ENCODE peak calls at places on chromosomes 16 and 17, in six cellular contexts. One of them, this sample, is unnamed.

GRCh38 chr17:52227926-52228325 is 69.4 kb upstream of the CA10 start:
- DNase-seq in A549: no peak
- DNase-seq in GM12878: no peak
- DNase-seq in SK-N-SH: no peak
- DNase-seq in HepG2: no peak
- DNase-seq in H1: no peak
- DNase-seq in this sample: no peak

GRCh38 chr17:64472564-64472963 is 23.6 kb downstream of the MILR1 start:
- DNase-seq in A549: no peak
- DNase-seq in GM12878: no peak
- DNase-seq in SK-N-SH: no peak
- DNase-seq in HepG2: no peak
- DNase-seq in H1: no peak
- DNase-seq in this sample: no peak

GRCh38 chr17:42421479-42422332 is 1.4 kb downstream of the CAVIN1 start:
- DNase-seq in A549: no peak
- DNase-seq in GM12878: no peak
- DNase-seq in SK-N-SH: peak; percentile 61
- DNase-seq in HepG2: no peak
- DNase-seq in H1: no peak
- DNase-seq in this sample: peak; percentile 83

GRCh38 chr16:11613381-11614303 is 26.9 kb upstream of the LITAF start:
- DNase-seq in A549: no peak
- DNase-seq in GM12878: no peak
- DNase-seq in SK-N-SH: no peak
- DNase-seq in HepG2: peak; percentile 88
- DNase-seq in H1: no peak
- DNase-seq in this sample: peak; percentile 65

GRCh38 chr17:46847204-46848191 is 3.9 kb upstream of the WNT9B start:
- DNase-seq in A549: no peak
- DNase-seq in GM12878: no peak
- DNase-seq in SK-N-SH: no peak
- DNase-seq in HepG2: peak; percentile 35
- DNase-seq in H1: no peak
- DNase-seq in this sample: no peak

GRCh38 chr17:4536742-4537411 is 18.3 kb downstream of the MYBBP1A start:
- DNase-seq in A549: no peak
- DNase-seq in GM12878: no peak
- DNase-seq in SK-N-SH: no peak
- DNase-seq in HepG2: no peak
- DNase-seq in H1: no peak
- DNase-seq in this sample: no peak

GRCh38 chr16:73064996-73065349 is 17.0 kb upstream of the ZFHX3 start:
- DNase-seq in A549: no peak
- DNase-seq in GM12878: no peak
- DNase-seq in SK-N-SH: no peak
- DNase-seq in HepG2: no peak
- DNase-seq in H1: no peak
- DNase-seq in this sample: no peak

GRCh38 chr16:57736419-57737281 is 1.1 kb downstream of the KATNB1 start:
- DNase-seq in A549: peak; percentile 75
- DNase-seq in GM12878: no peak
- DNase-seq in SK-N-SH: peak; percentile 62
- DNase-seq in HepG2: peak; percentile 86
- DNase-seq in H1: no peak
- DNase-seq in this sample: peak; percentile 54

GRCh38 chr17:77400445-77400870 is 259.7 kb downstream of the SEC14L1 start:
- DNase-seq in A549: no peak
- DNase-seq in GM12878: no peak
- DNase-seq in SK-N-SH: peak; percentile 95
- DNase-seq in HepG2: no peak
- DNase-seq in H1: no peak
- DNase-seq in this sample: peak; percentile 55

GRCh38 chr17:79538291-79538690 is 72.6 kb downstream of the RBFOX3 start:
- DNase-seq in A549: no peak
- DNase-seq in GM12878: no peak
- DNase-seq in SK-N-SH: no peak
- DNase-seq in HepG2: no peak
- DNase-seq in H1: no peak
- DNase-seq in this sample: no peak

GRCh38 chr17:9217151-9218067 is 196.1 kb downstream of the NTN1 start:
- DNase-seq in A549: no peak
- DNase-seq in GM12878: no peak
- DNase-seq in SK-N-SH: peak; percentile 63
- DNase-seq in HepG2: peak; percentile 18
- DNase-seq in H1: no peak
- DNase-seq in this sample: no peak

GRCh38 chr16:64172191-64172590 is 949.7 kb downstream of the CDH11 start:
- DNase-seq in A549: no peak
- DNase-seq in GM12878: no peak
- DNase-seq in SK-N-SH: no peak
- DNase-seq in HepG2: no peak
- DNase-seq in H1: no peak
- DNase-seq in this sample: no peak

GRCh38 chr16:86653289-86654006 is 75.1 kb downstream of the FOXL1 start:
- DNase-seq in A549: no peak
- DNase-seq in GM12878: no peak
- DNase-seq in SK-N-SH: no peak
- DNase-seq in HepG2: no peak
- DNase-seq in H1: no peak
- DNase-seq in this sample: no peak

GRCh38 chr16:78237346-78237745 is 137.9 kb downstream of the WWOX start:
- DNase-seq in A549: no peak
- DNase-seq in GM12878: no peak
- DNase-seq in SK-N-SH: no peak
- DNase-seq in HepG2: no peak
- DNase-seq in H1: peak; percentile 16
- DNase-seq in this sample: no peak

GRCh38 chr17:45411348-45412105 is 21.1 kb downstream of the ARHGAP27 start:
- DNase-seq in A549: no peak
- DNase-seq in GM12878: no peak
- DNase-seq in SK-N-SH: no peak
- DNase-seq in HepG2: no peak
- DNase-seq in H1: no peak
- DNase-seq in this sample: no peak

GRCh38 chr17:17167356-17167755 is 38.8 kb downstream of the PLD6 start:
- DNase-seq in A549: no peak
- DNase-seq in GM12878: no peak
- DNase-seq in SK-N-SH: no peak
- DNase-seq in HepG2: no peak
- DNase-seq in H1: no peak
- DNase-seq in this sample: no peak

GRCh38 chr16:85491798-85492616 is 121.1 kb upstream of the GSE1 start:
- DNase-seq in A549: no peak
- DNase-seq in GM12878: no peak
- DNase-seq in SK-N-SH: no peak
- DNase-seq in HepG2: peak; percentile 58
- DNase-seq in H1: no peak
- DNase-seq in this sample: no peak

GRCh38 chr16:66720766-66721165 is 24.2 kb upstream of the CMTM4 start:
- DNase-seq in A549: no peak
- DNase-seq in GM12878: no peak
- DNase-seq in SK-N-SH: no peak
- DNase-seq in HepG2: no peak
- DNase-seq in H1: no peak
- DNase-seq in this sample: no peak

GRCh38 chr16:27624154-27625049 is 74.5 kb downstream of the KATNIP start:
- DNase-seq in A549: no peak
- DNase-seq in GM12878: no peak
- DNase-seq in SK-N-SH: no peak
- DNase-seq in HepG2: peak; percentile 58
- DNase-seq in H1: no peak
- DNase-seq in this sample: no peak

GRCh38 chr17:83062011-83062817 is 17.2 kb upstream of the METRNL start:
- DNase-seq in A549: no peak
- DNase-seq in GM12878: no peak
- DNase-seq in SK-N-SH: peak; percentile 34
- DNase-seq in HepG2: no peak
- DNase-seq in H1: peak; percentile 36
- DNase-seq in this sample: no peak

GRCh38 chr16:77582956-77583355 is 139.4 kb upstream of the NUDT7 start:
- DNase-seq in A549: no peak
- DNase-seq in GM12878: no peak
- DNase-seq in SK-N-SH: no peak
- DNase-seq in HepG2: no peak
- DNase-seq in H1: no peak
- DNase-seq in this sample: no peak

GRCh38 chr17:83135692-83136091 is 56.3 kb downstream of the METRNL start:
- DNase-seq in A549: no peak
- DNase-seq in GM12878: no peak
- DNase-seq in SK-N-SH: peak; percentile 38
- DNase-seq in HepG2: no peak
- DNase-seq in H1: no peak
- DNase-seq in this sample: no peak

GRCh38 chr17:7404737-7405412 is 978 bp upstream of the TMEM256 start:
- DNase-seq in A549: no peak
- DNase-seq in GM12878: no peak
- DNase-seq in SK-N-SH: peak; percentile 89
- DNase-seq in HepG2: no peak
- DNase-seq in H1: peak; percentile 81
- DNase-seq in this sample: no peak

GRCh38 chr17:76272541-76273434 is 7.6 kb downstream of the UBALD2 start:
- DNase-seq in A549: no peak
- DNase-seq in GM12878: no peak
- DNase-seq in SK-N-SH: no peak
- DNase-seq in HepG2: no peak
- DNase-seq in H1: no peak
- DNase-seq in this sample: no peak

GRCh38 chr16:62225675-62226074 is 189.4 kb upstream of the CDH8 start:
- DNase-seq in A549: peak; percentile 89
- DNase-seq in GM12878: peak; percentile 24
- DNase-seq in SK-N-SH: peak; percentile 25
- DNase-seq in HepG2: peak; percentile 76
- DNase-seq in H1: peak; percentile 92
- DNase-seq in this sample: peak; percentile 20

GRCh38 chr16:15786501-15786900 is 70.3 kb downstream of the MYH11 start:
- DNase-seq in A549: no peak
- DNase-seq in GM12878: no peak
- DNase-seq in SK-N-SH: no peak
- DNase-seq in HepG2: no peak
- DNase-seq in H1: no peak
- DNase-seq in this sample: no peak

GRCh38 chr16:19363741-19364140 is 53.9 kb upstream of the TMC5 start:
- DNase-seq in A549: no peak
- DNase-seq in GM12878: no peak
- DNase-seq in SK-N-SH: no peak
- DNase-seq in HepG2: no peak
- DNase-seq in H1: no peak
- DNase-seq in this sample: no peak

GRCh38 chr17:47315451-47316266 is 8.1 kb upstream of the EFCAB13 start:
- DNase-seq in A549: peak; percentile 78
- DNase-seq in GM12878: peak; percentile 48
- DNase-seq in SK-N-SH: peak; percentile 80
- DNase-seq in HepG2: peak; percentile 71
- DNase-seq in H1: no peak
- DNase-seq in this sample: peak; percentile 55

GRCh38 chr17:69870091-69870530 is 204.9 kb upstream of the KCNJ16 start:
- DNase-seq in A549: peak; percentile 10
- DNase-seq in GM12878: no peak
- DNase-seq in SK-N-SH: no peak
- DNase-seq in HepG2: no peak
- DNase-seq in H1: no peak
- DNase-seq in this sample: no peak

DNA sequence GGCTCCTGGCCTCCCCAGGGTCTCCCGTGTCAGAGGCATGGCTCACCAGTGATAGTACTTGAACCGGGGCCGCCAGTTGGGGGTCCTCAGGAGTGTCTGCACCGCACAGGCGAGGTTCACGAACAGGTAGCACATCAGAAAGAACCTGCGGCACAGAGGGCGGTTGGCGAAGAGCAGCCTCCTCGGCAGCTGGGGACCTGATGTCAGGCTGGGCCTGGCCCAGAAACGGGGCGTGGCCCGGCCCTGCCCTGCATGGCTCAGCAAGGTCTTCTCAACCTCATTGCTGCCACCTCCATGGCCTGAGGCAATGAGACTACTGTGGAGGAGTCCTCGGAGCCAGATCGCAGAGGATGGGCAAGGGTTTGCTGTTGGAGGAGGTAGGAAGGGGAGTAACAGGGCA is 4.1 kb upstream of the LCAT start:
- DNase-seq in A549: no peak
- DNase-seq in GM12878: no peak
- DNase-seq in SK-N-SH: no peak
- DNase-seq in HepG2: no peak
- DNase-seq in H1: no peak
- DNase-seq in this sample: no peak
- TF ChIP-seq CHD2 in A549: no peak
- TF ChIP-seq CHD2 in GM12878: no peak
- TF ChIP-seq CHD2 in SK-N-SH: no peak
- TF ChIP-seq CHD2 in HepG2: no peak
- TF ChIP-seq CHD2 in H1: no peak
- TF ChIP-seq CHD2 in this sample: no peak

GRCh38 chr17:65599650-65600049 is 38.2 kb upstream of the AXIN2 start:
- DNase-seq in A549: no peak
- DNase-seq in GM12878: no peak
- DNase-seq in SK-N-SH: no peak
- DNase-seq in HepG2: no peak
- DNase-seq in H1: no peak
- DNase-seq in this sample: no peak
- TF ChIP-seq CHD2 in A549: no peak
- TF ChIP-seq CHD2 in GM12878: no peak
- TF ChIP-seq CHD2 in SK-N-SH: no peak
- TF ChIP-seq CHD2 in HepG2: no peak
- TF ChIP-seq CHD2 in H1: no peak
- TF ChIP-seq CHD2 in this sample: no peak

GRCh38 chr16:31876955-31877828 is 3.6 kb downstream of the ZNF267 start:
- DNase-seq in A549: peak; percentile 46
- DNase-seq in GM12878: peak; percentile 94
- DNase-seq in SK-N-SH: no peak
- DNase-seq in HepG2: peak; percentile 87
- DNase-seq in H1: no peak
- DNase-seq in this sample: peak; percentile 24
- TF ChIP-seq CHD2 in A549: no peak
- TF ChIP-seq CHD2 in GM12878: peak; percentile 83
- TF ChIP-seq CHD2 in SK-N-SH: no peak
- TF ChIP-seq CHD2 in HepG2: no peak
- TF ChIP-seq CHD2 in H1: no peak
- TF ChIP-seq CHD2 in this sample: no peak

GRCh38 chr17:6105608-6106007 is 35.4 kb downstream of the WSCD1 start:
- DNase-seq in A549: no peak
- DNase-seq in GM12878: no peak
- DNase-seq in SK-N-SH: no peak
- DNase-seq in HepG2: no peak
- DNase-seq in H1: no peak
- DNase-seq in this sample: no peak

GRCh38 chr17:6107791-6108190 is 37.6 kb downstream of the WSCD1 start:
- DNase-seq in A549: no peak
- DNase-seq in GM12878: no peak
- DNase-seq in SK-N-SH: no peak
- DNase-seq in HepG2: no peak
- DNase-seq in H1: no peak
- DNase-seq in this sample: no peak

GRCh38 chr17:6102615-6103014 is 32.4 kb downstream of the WSCD1 start:
- DNase-seq in A549: no peak
- DNase-seq in GM12878: no peak
- DNase-seq in SK-N-SH: no peak
- DNase-seq in HepG2: no peak
- DNase-seq in H1: no peak
- DNase-seq in this sample: no peak

GRCh38 chr17:6106212-6106611 is 36.0 kb downstream of the WSCD1 start:
- DNase-seq in A549: no peak
- DNase-seq in GM12878: no peak
- DNase-seq in SK-N-SH: no peak
- DNase-seq in HepG2: no peak
- DNase-seq in H1: no peak
- DNase-seq in this sample: no peak

GRCh38 chr17:6104956-6105355 is 34.8 kb downstream of the WSCD1 start:
- DNase-seq in A549: no peak
- DNase-seq in GM12878: no peak
- DNase-seq in SK-N-SH: no peak
- DNase-seq in HepG2: no peak
- DNase-seq in H1: no peak
- DNase-seq in this sample: no peak
- TF ChIP-seq CHD2 in A549: no peak
- TF ChIP-seq CHD2 in GM12878: no peak
- TF ChIP-seq CHD2 in SK-N-SH: no peak
- TF ChIP-seq CHD2 in HepG2: no peak
- TF ChIP-seq CHD2 in H1: no peak
- TF ChIP-seq CHD2 in this sample: no peak

This sample was measured in K562.